ENCODE peak calls at places on chromosomes 7 and 10, in seven cellular contexts. V is upper lobe of right lung, T is SK-N-SH, X is GM23248, C is stomach, S is neural progenitor cell, I is mesenchymal stem cell. Z is an unnamed sample.
A peak's percentile ranks its signal among the peaks of the same experiment; 100 is the strongest.

GRCh38 chr7:139679731-139680594 is 97.8 kb downstream of the HIPK2 start:
- DNase-seq in V (no peak), T (no peak), X (peak; percentile 53), C (peak; percentile 61), S (no peak), I (peak; percentile 97), Z (no peak)

GRCh38 chr10:35946556-35946955 is 304.5 kb upstream of the FZD8 start:
- DNase-seq in V (no peak), T (no peak), X (peak; percentile 79), C (no peak), S (no peak), I (peak; percentile 54), Z (no peak)

GRCh38 chr10:132554991-132555647 is 17.5 kb downstream of the INPP5A start:
- DNase-seq in V (peak; percentile 73), T (no peak), X (no peak), C (peak; percentile 52), S (no peak), I (no peak), Z (peak; percentile 60)

GRCh38 chr7:108557191-108557590 is 12.3 kb downstream of the THAP5 start:
- DNase-seq in V (no peak), T (no peak), X (no peak), C (no peak), S (no peak), I (no peak), Z (no peak)

GRCh38 chr10:30041394-30042105 is 17.8 kb downstream of the JCAD start:
- DNase-seq in V (no peak), T (no peak), X (no peak), C (no peak), S (no peak), I (peak; percentile 37), Z (no peak)

GRCh38 chr7:157228864-157229422 is 90.2 kb downstream of the UBE3C start:
- DNase-seq in V (no peak), T (peak; percentile 53), X (peak; percentile 57), C (no peak), S (peak; percentile 68), I (peak; percentile 46), Z (no peak)

GRCh38 chr10:70694410-70695179 is 22.3 kb downstream of the ADAMTS14 start:
- DNase-seq in V (no peak), T (no peak), X (peak; percentile 88), C (no peak), S (no peak), I (no peak), Z (no peak)

GRCh38 chr10:6061056-6061455 is 1.1 kb downstream of the IL2RA start:
- DNase-seq in V (no peak), T (no peak), X (no peak), C (peak; percentile 5), S (no peak), I (no peak), Z (no peak)

GRCh38 chr7:94052398-94053180 is 48.4 kb upstream of the BET1 start:
- DNase-seq in V (no peak), T (no peak), X (peak; percentile 20), C (no peak), S (no peak), I (no peak), Z (no peak)

GRCh38 chr7:127252736-127253288 is at the start of gene GRM8:
- DNase-seq in V (peak; percentile 70), T (peak; percentile 89), X (peak; percentile 69), C (peak; percentile 39), S (peak; percentile 87), I (peak; percentile 44), Z (no peak)

GRCh38 chr7:2355079-2356008 is 717 bp downstream of the EIF3B start:
- DNase-seq in V (peak; percentile 67), T (no peak), X (peak; percentile 52), C (no peak), S (peak; percentile 53), I (peak; percentile 34), Z (no peak)

GRCh38 chr10:88467835-88468485 is 115.2 kb downstream of the RNLS start:
- DNase-seq in V (no peak), T (no peak), X (peak; percentile 13), C (no peak), S (no peak), I (no peak), Z (no peak)

GRCh38 chr10:132169766-132170560 is 16.8 kb upstream of the DPYSL4 start:
- DNase-seq in V (peak; percentile 56), T (no peak), X (no peak), C (no peak), S (no peak), I (no peak), Z (no peak)

GRCh38 chr10:133226251-133226808 is 3.7 kb upstream of the UTF1 start:
- DNase-seq in V (no peak), T (no peak), X (peak; percentile 45), C (no peak), S (no peak), I (no peak), Z (no peak)

GRCh38 chr7:26078437-26079362 is 73.3 kb upstream of the NFE2L3 start:
- DNase-seq in V (peak; percentile 81), T (peak; percentile 90), X (peak; percentile 29), C (peak; percentile 65), S (peak; percentile 93), I (peak; percentile 30), Z (peak; percentile 73)

GRCh38 chr10:14265709-14266108 is 65.0 kb downstream of the FRMD4A start:
- DNase-seq in V (no peak), T (no peak), X (no peak), C (no peak), S (no peak), I (no peak), Z (no peak)

GRCh38 chr10:30014511-30014910 is 44.9 kb downstream of the JCAD start:
- DNase-seq in V (no peak), T (no peak), X (no peak), C (no peak), S (no peak), I (no peak), Z (no peak)

GRCh38 chr7:16526742-16527540 is at the start of gene LRRC72:
- DNase-seq in V (no peak), T (no peak), X (no peak), C (no peak), S (no peak), I (no peak), Z (no peak)

GRCh38 chr10:132239126-132240031 is 52.6 kb downstream of the DPYSL4 start:
- DNase-seq in V (no peak), T (peak; percentile 91), X (no peak), C (no peak), S (peak; percentile 33), I (peak; percentile 60), Z (no peak)

GRCh38 chr7:106139253-106140251 is 27.4 kb upstream of the SYPL1 start:
- DNase-seq in V (no peak), T (no peak), X (peak; percentile 79), C (no peak), S (no peak), I (peak; percentile 85), Z (no peak)

GRCh38 chr10:71045936-71046335 is 157.6 kb upstream of the PCBD1 start:
- DNase-seq in V (no peak), T (no peak), X (no peak), C (no peak), S (no peak), I (no peak), Z (no peak)

GRCh38 chr7:42931834-42932651 is at the start of the genes MRPL32 and PSMA2:
- DNase-seq in V (peak; percentile 96), T (peak; percentile 95), X (peak; percentile 100), C (peak; percentile 95), S (peak; percentile 98), I (peak; percentile 99), Z (peak; percentile 95)
- H3K4me1 ChIP-seq in V (peaks cover 36% of the 10 kb centered on the region), T (no peaks in the 10 kb centered on the region), X (peaks cover 34% of the 10 kb centered on the region), C (peaks cover 42% of the 10 kb centered on the region), S (peaks cover 15% of the 10 kb centered on the region), I (peaks cover 5% of the 10 kb centered on the region), Z (peaks cover 19% of the 10 kb centered on the region)

GRCh38 chr10:17790631-17791030 is 18.5 kb upstream of the MRC1 start:
- DNase-seq in V (no peak), T (no peak), X (peak; percentile 17), C (no peak), S (no peak), I (no peak), Z (no peak)

GRCh38 chr10:17785276-17785935 is 23.7 kb upstream of the MRC1 start:
- DNase-seq in V (no peak), T (no peak), X (peak; percentile 4), C (no peak), S (no peak), I (no peak), Z (no peak)

GRCh38 chr10:17789396-17789795 is 19.8 kb upstream of the MRC1 start:
- DNase-seq in V (no peak), T (no peak), X (no peak), C (no peak), S (no peak), I (no peak), Z (no peak)

GRCh38 chr10:17787087-17787942 is 21.8 kb upstream of the MRC1 start:
- DNase-seq in V (no peak), T (no peak), X (peak; percentile 97), C (no peak), S (no peak), I (peak; percentile 85), Z (no peak)

DNA sequence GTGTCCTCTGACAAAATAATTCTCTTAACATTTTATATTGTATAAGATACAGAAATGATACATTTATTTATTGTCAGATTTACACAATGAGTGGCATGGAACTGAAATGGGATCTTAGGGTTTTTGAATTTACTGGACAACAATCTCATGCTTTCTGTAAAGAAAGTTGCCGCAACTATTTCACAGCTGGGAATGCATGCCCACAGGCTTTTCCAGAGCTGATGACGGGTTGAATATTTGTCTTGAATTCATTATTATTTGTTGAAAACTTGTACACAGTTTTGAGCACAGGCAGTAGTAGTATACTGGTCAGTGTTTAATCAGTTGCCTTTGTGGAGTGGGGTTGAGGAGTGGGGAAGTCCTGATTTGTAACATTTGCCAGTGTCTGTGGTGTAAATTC is 20.5 kb upstream of the MRC1 start:
- DNase-seq in V (no peak), T (no peak), X (no peak), C (no peak), S (no peak), I (no peak), Z (no peak)
- H3K27ac ChIP-seq in V (no peak overlapping the region), T (no peak overlapping the region), X (no peak overlapping the region), C (no peak overlapping the region), S (no peak overlapping the region), I (no peak overlapping the region), Z (peak overlapping the region; percentile 57)

GRCh38 chr7:70595741-70596574 is 536.0 kb upstream of the GALNT17 start:
- DNase-seq in V (no peak), T (peak; percentile 89), X (peak; percentile 31), C (peak; percentile 33), S (peak; percentile 80), I (no peak), Z (no peak)
- H3K27me3 ChIP-seq in V (peaks cover 10% of the 10 kb centered on the region), T (no peaks in the 10 kb centered on the region), X (peaks cover 16% of the 10 kb centered on the region), C (peaks cover 21% of the 10 kb centered on the region), S (peaks cover 77% of the 10 kb centered on the region), I (peaks cover 23% of the 10 kb centered on the region), Z (peaks cover 31% of the 10 kb centered on the region)

DNA sequence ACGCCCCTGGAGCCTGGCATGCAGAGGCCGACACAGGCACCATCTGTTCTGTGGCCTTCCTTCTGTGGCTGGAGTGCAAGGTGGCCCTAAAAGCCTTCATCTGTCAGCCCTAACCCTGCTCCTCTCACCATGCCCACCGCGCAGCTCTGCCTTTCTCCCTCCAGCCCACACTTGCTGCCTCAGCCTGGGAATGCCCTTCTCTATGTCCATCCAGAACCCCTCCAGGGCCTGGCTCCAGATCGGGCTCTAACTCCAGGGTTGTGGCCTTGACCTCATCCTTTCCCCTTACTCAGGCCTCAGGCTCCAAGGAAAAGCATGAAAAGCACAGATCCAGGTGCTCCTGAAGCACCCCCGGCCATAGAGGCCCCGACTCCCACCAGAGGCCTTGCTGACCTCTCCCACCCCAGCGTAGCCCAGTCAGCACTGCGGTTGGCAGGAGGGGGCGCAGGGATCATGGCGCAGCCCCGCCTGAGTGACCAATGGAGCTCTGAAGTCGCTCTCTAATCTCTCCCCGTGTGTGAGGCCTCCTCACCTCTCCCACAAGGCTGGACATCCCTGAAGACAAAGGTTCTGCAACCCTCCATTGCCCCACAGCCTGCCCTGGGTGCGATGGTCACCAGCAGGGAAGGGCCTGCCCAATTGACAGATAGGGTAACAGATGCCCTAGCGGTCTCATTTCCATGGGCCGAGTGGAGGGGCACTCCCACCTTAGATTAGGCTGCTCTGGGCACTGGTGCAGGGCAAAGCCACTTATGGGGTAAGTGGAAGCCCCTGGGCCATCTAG is 9.2 kb downstream of the ZCCHC24 start:
- DNase-seq in V (peak; percentile 53), T (no peak), X (no peak), C (no peak), S (no peak), I (no peak), Z (no peak)
- H3K4me1 ChIP-seq in V (peaks cover 33% of the 10 kb centered on the region), T (peaks cover 20% of the 10 kb centered on the region), X (peaks cover 79% of the 10 kb centered on the region), C (peaks cover 82% of the 10 kb centered on the region), S (peaks cover 22% of the 10 kb centered on the region), I (peaks cover 67% of the 10 kb centered on the region), Z (peaks cover 17% of the 10 kb centered on the region)

Z was measured in RWPE2.